ENCODE peak calls at places on chromosomes 12 and 14, in four cellular contexts. J is brain microvascular endothelial cell, V is body of pancreas, I is A549. O is an unnamed sample.

GRCh38 chr12:127191124-127191523 is 1075.8 kb upstream of the TMEM132C start:
- DNase-seq in V (no peak), I (no peak), J (no peak), O (no peak)

GRCh38 chr14:51085007-51085406 is 9.9 kb downstream of the TRIM9 start:
- DNase-seq in J (no peak), V (no peak), I (no peak), O (no peak)

GRCh38 chr14:28494196-28494595 is 272.4 kb upstream of the FOXG1 start:
- DNase-seq in V (no peak), I (no peak), J (no peak), O (no peak)

GRCh38 chr12:113649256-113649830 is 177.7 kb upstream of the LHX5 start:
- DNase-seq in J (no peak), V (no peak), I (no peak), O (no peak)

GRCh38 chr14:77302926-77303325 is 17.8 kb downstream of the POMT2 start:
- DNase-seq in J (peak), V (no peak), I (peak), O (no peak)

GRCh38 chr14:66813636-66814035 is 305.7 kb downstream of the GPHN start:
- DNase-seq in V (no peak), I (no peak), J (no peak), O (no peak)

GRCh38 chr14:62957562-62957961 is 87.7 kb downstream of the KCNH5 start:
- DNase-seq in V (no peak), I (no peak), J (peak), O (no peak)

GRCh38 chr12:116266631-116267349 is 10.7 kb downstream of the MED13L start:
- DNase-seq in V (no peak), J (no peak), I (no peak), O (no peak)

GRCh38 chr14:70073924-70074566 is 114.7 kb downstream of the SLC8A3 start:
- DNase-seq in J (peak), I (peak), V (peak), O (no peak)

GRCh38 chr12:52007158-52007921 is 594 bp downstream of the TAMALIN start:
- DNase-seq in I (no peak), J (no peak), V (peak), O (no peak)

GRCh38 chr14:83838221-83838620 is 1691.7 kb upstream of the FLRT2 start:
- DNase-seq in V (no peak), I (no peak), J (no peak), O (no peak)

GRCh38 chr12:98332626-98333025 is 182.8 kb upstream of the TMPO start:
- DNase-seq in I (no peak), J (no peak), V (no peak), O (no peak)

GRCh38 chr14:51246032-51246431 is 6.0 kb downstream of the TMX1 start:
- DNase-seq in V (no peak), I (no peak), J (no peak), O (no peak)

GRCh38 chr14:94945615-94946014 is 175.7 kb upstream of the GSC start:
- DNase-seq in I (no peak), V (no peak), J (no peak), O (no peak)

GRCh38 chr14:102187044-102187443 is 47.3 kb downstream of the WDR20 start:
- DNase-seq in V (peak), J (peak), I (peak), O (no peak)

GRCh38 chr14:100147181-100147631 is 12.2 kb downstream of the DEGS2 start:
- DNase-seq in J (no peak), I (no peak), V (no peak), O (no peak)

GRCh38 chr12:92034858-92035401 is 110.7 kb downstream of the BTG1 start:
- DNase-seq in I (peak), J (peak), V (peak), O (no peak)

GRCh38 chr12:93862424-93862823 is 185.2 kb downstream of the CRADD start:
- DNase-seq in I (no peak), V (no peak), J (no peak), O (no peak)

GRCh38 chr14:95500772-95501401 is 15.6 kb downstream of the SYNE3 start:
- DNase-seq in I (no peak), J (peak), V (no peak), O (no peak)

GRCh38 chr12:52389313-52390207 is 4.1 kb upstream of the KRT84 start:
- DNase-seq in V (no peak), J (no peak), I (no peak), O (no peak)

GRCh38 chr12:28068467-28068866 is 95.9 kb upstream of the PTHLH start:
- DNase-seq in I (no peak), V (no peak), J (no peak), O (no peak)

GRCh38 chr12:7497661-7498060 is 5.9 kb downstream of the CD163 start:
- DNase-seq in V (no peak), J (no peak), I (no peak), O (no peak)

GRCh38 chr12:52062167-52063080 is 7.4 kb upstream of the ATG101 start:
- DNase-seq in I (no peak), V (no peak), J (no peak), O (no peak)

GRCh38 chr14:57962293-57962996 is 96.6 kb upstream of the SLC35F4 start:
- DNase-seq in V (no peak), I (no peak), J (no peak), O (no peak)

GRCh38 chr14:81970307-81970706 is 436.7 kb upstream of the SEL1L start:
- DNase-seq in I (no peak), V (no peak), J (no peak), O (no peak)

GRCh38 chr12:5954661-5955060 is 9.6 kb upstream of the ANO2 start:
- DNase-seq in V (no peak), J (no peak), I (no peak), O (no peak)

GRCh38 chr12:12439636-12440035 is 82.8 kb downstream of the BORCS5 start:
- DNase-seq in V (peak), I (peak), J (peak), O (no peak)

GRCh38 chr12:23204933-23205778 is 580.2 kb downstream of the ETNK1 start:
- DNase-seq in I (peak), V (peak), J (peak), O (no peak)

GRCh38 chr12:2092890-2093289 is 40.1 kb downstream of the CACNA1C start:
- DNase-seq in V (no peak), I (no peak), J (no peak), O (no peak)

GRCh38 chr14:85660243-85660922 is 130.4 kb downstream of the FLRT2 start:
- DNase-seq in V (no peak), J (no peak), I (no peak), O (no peak)

GRCh38 chr14:51395361-51395849 is 155.4 kb downstream of the TMX1 start:
- DNase-seq in I (no peak), J (peak), V (peak), O (no peak)

GRCh38 chr14:52351561-52352491 is 37.7 kb downstream of the PTGER2 start:
- DNase-seq in I (no peak), J (no peak), V (no peak), O (no peak)

GRCh38 chr12:127083028-127083949 is 1183.7 kb upstream of the TMEM132C start:
- DNase-seq in J (peak), V (peak), I (peak), O (no peak)

GRCh38 chr14:31819281-31819680 is 257.8 kb upstream of the ARHGAP5 start:
- DNase-seq in V (no peak), I (no peak), J (no peak), O (no peak)

GRCh38 chr14:71959055-71959454 is 26.8 kb downstream of the RGS6 start:
- DNase-seq in V (no peak), I (no peak), J (no peak), O (no peak)

GRCh38 chr14:32038876-32039275 is 38.2 kb upstream of the ARHGAP5 start:
- DNase-seq in V (no peak), J (no peak), I (no peak), O (no peak)

GRCh38 chr14:77151918-77152588 is 10.5 kb upstream of the ZDHHC22 start:
- DNase-seq in J (no peak), V (no peak), I (peak), O (no peak)

GRCh38 chr14:66884149-66884548 is 305.1 kb upstream of the GARIN2 start:
- DNase-seq in I (no peak), J (no peak), V (no peak), O (no peak)

GRCh38 chr12:54765652-54766051 is 88.7 kb upstream of the MUCL1 start:
- DNase-seq in J (no peak), I (no peak), V (no peak), O (no peak)

GRCh38 chr12:54762390-54762789 is 91.9 kb upstream of the MUCL1 start:
- DNase-seq in I (no peak), V (no peak), J (no peak), O (no peak)

GRCh38 chr12:54759751-54760150 is 94.6 kb upstream of the MUCL1 start:
- DNase-seq in I (no peak), V (peak), J (peak), O (no peak)
- TF ChIP-seq CTCF in I (peak), V (no peak), J (peak), O (peak)

GRCh38 chr12:131366261-131366871 is 344.5 kb upstream of the SFSWAP start:
- DNase-seq in V (no peak), I (no peak), J (no peak), O (no peak)
- TF ChIP-seq CTCF in V (no peak), I (no peak), J (no peak), O (no peak)

GRCh38 chr14:74562515-74563232 is 49.4 kb downstream of the LTBP2 start:
- DNase-seq in V (no peak), J (no peak), I (no peak), O (no peak)
- TF ChIP-seq CTCF in V (no peak), J (peak), I (no peak), O (no peak)

DNA sequence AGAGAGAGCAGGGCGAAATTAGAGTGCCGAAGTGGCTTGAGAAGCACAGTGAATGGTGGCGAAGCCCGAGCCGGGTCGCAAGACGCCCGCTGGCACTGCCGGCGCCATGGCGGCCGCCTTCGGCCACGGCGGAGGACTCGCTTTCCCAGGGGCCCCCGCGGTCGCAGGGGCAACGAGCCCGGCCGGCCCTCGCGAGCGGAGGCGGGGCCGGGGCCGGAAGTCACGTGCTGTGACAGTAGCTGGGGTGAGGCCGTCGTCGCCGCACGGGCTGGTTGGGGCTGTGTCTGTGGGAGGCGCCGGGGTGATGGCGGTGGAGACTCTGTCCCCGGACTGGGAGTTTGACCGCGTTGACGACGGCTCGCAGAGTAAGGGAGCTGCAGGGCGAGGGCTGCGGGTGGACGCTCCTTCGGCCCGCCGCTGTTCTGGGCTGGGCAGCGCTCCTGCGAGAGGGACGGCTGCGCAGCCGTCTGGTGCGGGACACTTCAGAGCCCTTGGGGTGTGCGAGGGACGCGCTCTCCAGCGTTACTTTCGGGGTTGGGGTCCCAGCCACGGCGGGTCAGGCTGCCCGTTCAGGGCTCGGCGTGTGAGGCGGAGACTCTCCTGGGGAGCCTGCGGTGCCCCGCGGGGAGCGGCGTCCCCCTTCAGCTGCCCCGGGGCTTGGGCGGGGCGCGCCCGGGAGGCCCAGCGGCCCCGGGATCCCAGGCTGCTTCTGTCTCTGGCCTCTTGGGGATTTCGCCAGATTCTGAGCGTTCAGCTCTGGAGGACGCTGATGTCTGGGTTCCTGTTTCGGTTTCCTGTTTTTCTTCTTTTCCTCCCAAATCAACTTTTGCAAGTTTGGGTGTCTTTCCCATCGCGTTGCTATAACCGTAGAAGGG is at the start of gene WASHC4:
- DNase-seq in V (peak), I (peak), J (peak), O (peak)
- TF ChIP-seq CTCF in V (no peak), I (no peak), J (no peak), O (no peak)

GRCh38 chr14:37021406-37021805 is 151.0 kb downstream of the SLC25A21 start:
- DNase-seq in J (no peak), V (no peak), I (no peak), O (no peak)

GRCh38 chr14:37018571-37019240 is 153.7 kb downstream of the SLC25A21 start:
- DNase-seq in J (no peak), V (no peak), I (no peak), O (no peak)

GRCh38 chr14:37019488-37019887 is 152.9 kb downstream of the SLC25A21 start:
- DNase-seq in V (no peak), J (no peak), I (no peak), O (no peak)

GRCh38 chr14:37027188-37027824 is 145.1 kb downstream of the SLC25A21 start:
- DNase-seq in J (no peak), I (no peak), V (no peak), O (no peak)

DNA sequence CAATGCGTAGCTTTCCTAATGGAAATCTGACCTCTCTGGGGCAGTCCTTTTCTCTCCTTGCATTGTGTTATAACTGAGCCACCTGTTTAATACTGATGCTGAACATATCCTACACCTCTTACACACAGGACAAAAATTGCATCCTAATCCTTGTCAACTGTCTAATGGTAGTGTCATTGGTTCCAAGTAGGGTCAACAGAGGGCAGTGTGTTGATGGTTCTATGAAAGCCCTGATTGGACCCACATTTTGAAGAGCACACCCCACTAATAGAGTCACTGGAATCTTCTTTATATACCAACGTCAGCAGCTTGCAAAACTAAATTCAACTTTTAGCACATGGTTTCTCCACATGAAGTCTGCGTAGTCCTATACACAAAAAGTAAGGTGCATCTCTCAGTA is 148.2 kb downstream of the SLC25A21 start:
- DNase-seq in I (no peak), V (no peak), J (no peak), O (no peak)
- TF ChIP-seq CTCF in I (peak), V (no peak), J (no peak), O (no peak)

GRCh38 chr14:80636071-80636470 is 305.5 kb downstream of the CEP128 start:
- DNase-seq in I (no peak), J (peak), V (no peak), O (no peak)
- TF ChIP-seq CTCF in I (peak), J (no peak), V (no peak), O (peak)

DNA sequence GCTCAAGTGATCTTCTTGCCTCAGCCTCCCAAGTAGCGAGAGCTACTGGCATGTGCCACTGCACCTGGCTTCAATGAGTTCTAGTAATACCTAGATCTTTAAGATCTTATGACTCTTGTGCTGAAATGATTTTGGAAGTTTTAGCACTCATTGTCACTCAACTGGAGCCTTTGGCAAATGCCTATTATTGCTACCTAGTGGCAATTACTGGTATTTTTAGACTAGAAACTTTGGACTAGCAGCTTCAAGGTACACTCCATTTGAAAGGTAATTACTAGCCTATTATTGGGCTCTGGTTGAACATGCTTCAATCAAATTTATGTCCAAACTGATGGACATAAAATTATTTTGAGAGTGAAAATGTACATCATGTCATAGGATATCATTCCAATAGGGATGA is 80.7 kb upstream of the MUCL1 start:
- DNase-seq in I (no peak), J (no peak), V (no peak), O (no peak)
- TF ChIP-seq CTCF in I (no peak), J (no peak), V (no peak), O (no peak)

GRCh38 chr12:123063535-123063934 is 83.1 kb downstream of the ARL6IP4 start:
- DNase-seq in I (peak), V (no peak), J (no peak), O (no peak)
- TF ChIP-seq CTCF in I (no peak), V (no peak), J (peak), O (peak)

O was measured in osteocyte.